ENCODE peak calls at places on chromosome 12, in five cellular contexts. One of them, this sample, is unnamed.

GRCh38 chr12:95368931-95369330 is 105.0 kb upstream of the METAP2 start:
- DNase-seq in IMR-90: no peak
- DNase-seq in lower lobe of right lung: no peak
- DNase-seq in ovary: no peak
- DNase-seq in A549: no peak
- DNase-seq in this sample: no peak

GRCh38 chr12:14399871-14400270 is 34.4 kb downstream of the ATF7IP start:
- DNase-seq in IMR-90: peak; percentile 63
- DNase-seq in lower lobe of right lung: no peak
- DNase-seq in ovary: no peak
- DNase-seq in A549: no peak
- DNase-seq in this sample: peak; percentile 64

GRCh38 chr12:85057370-85057963 is 21.3 kb downstream of the LRRIQ1 start:
- DNase-seq in IMR-90: peak; percentile 41
- DNase-seq in lower lobe of right lung: no peak
- DNase-seq in ovary: no peak
- DNase-seq in A549: peak; percentile 5
- DNase-seq in this sample: peak; percentile 11

GRCh38 chr12:53817021-53817389 is 65.2 kb upstream of the CISTR start:
- DNase-seq in IMR-90: no peak
- DNase-seq in lower lobe of right lung: no peak
- DNase-seq in ovary: no peak
- DNase-seq in A549: no peak
- DNase-seq in this sample: no peak

GRCh38 chr12:23099604-23100003 is 474.6 kb downstream of the ETNK1 start:
- DNase-seq in IMR-90: no peak
- DNase-seq in lower lobe of right lung: no peak
- DNase-seq in ovary: no peak
- DNase-seq in A549: no peak
- DNase-seq in this sample: no peak

GRCh38 chr12:49232940-49233841 is 31.7 kb upstream of the TUBA1C start:
- DNase-seq in IMR-90: peak; percentile 56
- DNase-seq in lower lobe of right lung: peak; percentile 51
- DNase-seq in ovary: peak; percentile 60
- DNase-seq in A549: no peak
- DNase-seq in this sample: no peak

GRCh38 chr12:66695130-66695529 is 16.3 kb upstream of the GRIP1 start:
- DNase-seq in IMR-90: no peak
- DNase-seq in lower lobe of right lung: no peak
- DNase-seq in ovary: no peak
- DNase-seq in A549: no peak
- DNase-seq in this sample: no peak

GRCh38 chr12:122886161-122886560 is 9.8 kb downstream of the VPS37B start:
- DNase-seq in IMR-90: no peak
- DNase-seq in lower lobe of right lung: no peak
- DNase-seq in ovary: no peak
- DNase-seq in A549: no peak
- DNase-seq in this sample: no peak

GRCh38 chr12:99609455-99610181 is 37.9 kb upstream of the GARIN6 start:
- DNase-seq in IMR-90: no peak
- DNase-seq in lower lobe of right lung: no peak
- DNase-seq in ovary: no peak
- DNase-seq in A549: no peak
- DNase-seq in this sample: no peak

GRCh38 chr12:67222302-67222701 is 46.9 kb upstream of the CAND1 start:
- DNase-seq in IMR-90: peak; percentile 10
- DNase-seq in lower lobe of right lung: no peak
- DNase-seq in ovary: no peak
- DNase-seq in A549: no peak
- DNase-seq in this sample: peak; percentile 23

GRCh38 chr12:47833591-47834012 is 13.9 kb upstream of the HDAC7 start:
- DNase-seq in IMR-90: no peak
- DNase-seq in lower lobe of right lung: no peak
- DNase-seq in ovary: no peak
- DNase-seq in A549: no peak
- DNase-seq in this sample: no peak

GRCh38 chr12:88145567-88146347 is 3.6 kb downstream of the TMTC3 start:
- DNase-seq in IMR-90: no peak
- DNase-seq in lower lobe of right lung: no peak
- DNase-seq in ovary: no peak
- DNase-seq in A549: no peak
- DNase-seq in this sample: no peak

GRCh38 chr12:3990356-3990975 is 117.3 kb upstream of the PARP11 start:
- DNase-seq in IMR-90: no peak
- DNase-seq in lower lobe of right lung: no peak
- DNase-seq in ovary: no peak
- DNase-seq in A549: no peak
- DNase-seq in this sample: no peak

GRCh38 chr12:118571730-118572129 is 195.4 kb downstream of the SUDS3 start:
- DNase-seq in IMR-90: no peak
- DNase-seq in lower lobe of right lung: no peak
- DNase-seq in ovary: no peak
- DNase-seq in A549: no peak
- DNase-seq in this sample: no peak

GRCh38 chr12:47885566-47885965 is 19.2 kb downstream of the VDR start:
- DNase-seq in IMR-90: no peak
- DNase-seq in lower lobe of right lung: no peak
- DNase-seq in ovary: no peak
- DNase-seq in A549: no peak
- DNase-seq in this sample: no peak

GRCh38 chr12:43896496-43896895 is 60.6 kb downstream of the TMEM117 start:
- DNase-seq in IMR-90: no peak
- DNase-seq in lower lobe of right lung: no peak
- DNase-seq in ovary: no peak
- DNase-seq in A549: no peak
- DNase-seq in this sample: no peak

GRCh38 chr12:6222009-6222702 is 22.0 kb downstream of the CD9 start:
- DNase-seq in IMR-90: no peak
- DNase-seq in lower lobe of right lung: no peak
- DNase-seq in ovary: no peak
- DNase-seq in A549: no peak
- DNase-seq in this sample: no peak

GRCh38 chr12:125824276-125824675 is 759.0 kb downstream of the AACS start:
- DNase-seq in IMR-90: no peak
- DNase-seq in lower lobe of right lung: no peak
- DNase-seq in ovary: no peak
- DNase-seq in A549: no peak
- DNase-seq in this sample: no peak

GRCh38 chr12:94769040-94769420 is 118.7 kb upstream of the TMCC3 start:
- DNase-seq in IMR-90: no peak
- DNase-seq in lower lobe of right lung: no peak
- DNase-seq in ovary: no peak
- DNase-seq in A549: no peak
- DNase-seq in this sample: no peak

GRCh38 chr12:92132282-92132681 is 13.4 kb downstream of the BTG1 start:
- DNase-seq in IMR-90: no peak
- DNase-seq in lower lobe of right lung: no peak
- DNase-seq in ovary: no peak
- DNase-seq in A549: no peak
- DNase-seq in this sample: no peak

GRCh38 chr12:115000038-115000437 is 316.1 kb upstream of the TBX3 start:
- DNase-seq in IMR-90: peak; percentile 54
- DNase-seq in lower lobe of right lung: no peak
- DNase-seq in ovary: no peak
- DNase-seq in A549: peak; percentile 24
- DNase-seq in this sample: peak; percentile 28

GRCh38 chr12:108475396-108475795 is 39.7 kb upstream of the FICD start:
- DNase-seq in IMR-90: no peak
- DNase-seq in lower lobe of right lung: no peak
- DNase-seq in ovary: no peak
- DNase-seq in A549: no peak
- DNase-seq in this sample: no peak

GRCh38 chr12:53737951-53738833 is 10.9 kb upstream of the CALCOCO1 start:
- DNase-seq in IMR-90: no peak
- DNase-seq in lower lobe of right lung: no peak
- DNase-seq in ovary: no peak
- DNase-seq in A549: no peak
- DNase-seq in this sample: no peak

GRCh38 chr12:54684636-54685630 is 36.8 kb upstream of the DCD start:
- DNase-seq in IMR-90: no peak
- DNase-seq in lower lobe of right lung: no peak
- DNase-seq in ovary: no peak
- DNase-seq in A549: no peak
- DNase-seq in this sample: no peak

GRCh38 chr12:33988888-33989287 is 33.4 kb upstream of the ALG10 start:
- DNase-seq in IMR-90: no peak
- DNase-seq in lower lobe of right lung: no peak
- DNase-seq in ovary: no peak
- DNase-seq in A549: no peak
- DNase-seq in this sample: peak; percentile 20

GRCh38 chr12:106093246-106093645 is 45.5 kb downstream of the NUAK1 start:
- DNase-seq in IMR-90: no peak
- DNase-seq in lower lobe of right lung: no peak
- DNase-seq in ovary: no peak
- DNase-seq in A549: no peak
- DNase-seq in this sample: no peak

GRCh38 chr12:106088246-106089200 is 50.2 kb downstream of the NUAK1 start:
- DNase-seq in IMR-90: no peak
- DNase-seq in lower lobe of right lung: no peak
- DNase-seq in ovary: peak; percentile 61
- DNase-seq in A549: no peak
- DNase-seq in this sample: no peak

GRCh38 chr12:106091421-106091820 is 47.3 kb downstream of the NUAK1 start:
- DNase-seq in IMR-90: no peak
- DNase-seq in lower lobe of right lung: no peak
- DNase-seq in ovary: no peak
- DNase-seq in A549: peak; percentile 50
- DNase-seq in this sample: no peak

GRCh38 chr12:106089935-106090334 is 48.8 kb downstream of the NUAK1 start:
- DNase-seq in IMR-90: no peak
- DNase-seq in lower lobe of right lung: no peak
- DNase-seq in ovary: no peak
- DNase-seq in A549: no peak
- DNase-seq in this sample: no peak

DNA sequence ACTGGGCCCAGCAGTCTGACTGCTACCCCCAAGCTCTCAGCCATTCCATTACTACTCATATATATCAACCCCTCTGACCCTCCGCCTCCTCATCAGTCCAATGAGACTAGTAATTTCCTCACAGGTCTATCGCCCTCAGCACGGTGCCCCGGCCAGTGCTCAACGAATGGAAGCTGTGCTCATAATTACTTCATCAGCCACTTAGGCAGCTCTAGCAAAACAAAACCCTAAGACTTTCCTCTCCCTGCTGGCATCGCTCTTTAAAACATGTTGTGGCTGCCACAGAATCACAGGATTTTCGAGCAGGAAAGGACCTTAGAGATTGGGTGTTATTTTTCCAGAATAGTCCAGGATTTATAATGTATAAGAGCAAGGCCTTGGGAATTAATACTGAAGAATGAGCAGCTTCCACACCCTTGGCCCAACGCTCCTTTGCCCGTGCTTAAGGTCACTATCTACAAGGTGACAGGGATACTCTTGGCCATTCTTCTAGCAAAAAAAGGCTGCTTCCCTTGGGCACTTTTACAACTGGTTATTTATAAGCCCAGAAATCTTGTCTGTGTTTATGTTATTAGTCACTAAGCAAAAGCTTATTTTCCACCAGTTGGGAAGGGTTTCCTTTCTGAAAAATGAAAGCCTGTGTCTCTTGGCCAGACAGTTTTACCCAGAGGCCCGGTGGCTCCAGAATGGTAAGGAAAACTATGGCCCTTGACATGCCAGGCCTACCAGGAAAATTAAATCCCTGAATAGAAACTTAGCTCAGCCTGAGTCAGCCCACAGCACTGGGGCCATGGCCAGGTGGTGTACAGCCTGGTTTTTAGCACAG is 48.0 kb downstream of the NUAK1 start:
- DNase-seq in IMR-90: peak; percentile 86
- DNase-seq in lower lobe of right lung: no peak
- DNase-seq in ovary: peak; percentile 58
- DNase-seq in A549: no peak
- DNase-seq in this sample: no peak
- H3K27ac ChIP-seq in IMR-90: peak overlapping the region; percentile 56
- H3K27ac ChIP-seq in lower lobe of right lung: peak overlapping the region; percentile 42
- H3K27ac ChIP-seq in ovary: peak overlapping the region; percentile 74
- H3K27ac ChIP-seq in A549: peak overlapping the region; percentile 88
- H3K27ac ChIP-seq in this sample: peak overlapping the region; percentile 65

GRCh38 chr12:104749555-104749954 is 208.5 kb downstream of the SLC41A2 start:
- DNase-seq in IMR-90: no peak
- DNase-seq in lower lobe of right lung: no peak
- DNase-seq in ovary: no peak
- DNase-seq in A549: no peak
- DNase-seq in this sample: no peak
- H3K27ac ChIP-seq in IMR-90: no peak overlapping the region
- H3K27ac ChIP-seq in lower lobe of right lung: no peak overlapping the region
- H3K27ac ChIP-seq in ovary: no peak overlapping the region
- H3K27ac ChIP-seq in A549: no peak overlapping the region
- H3K27ac ChIP-seq in this sample: no peak overlapping the region

GRCh38 chr12:51855586-51856428 is 7.3 kb upstream of the FIGNL2 start:
- DNase-seq in IMR-90: peak; percentile 21
- DNase-seq in lower lobe of right lung: no peak
- DNase-seq in ovary: no peak
- DNase-seq in A549: peak; percentile 28
- DNase-seq in this sample: no peak
- H3K27ac ChIP-seq in IMR-90: peak overlapping the region; percentile 38
- H3K27ac ChIP-seq in lower lobe of right lung: peak overlapping the region; percentile 11
- H3K27ac ChIP-seq in ovary: no peak overlapping the region
- H3K27ac ChIP-seq in A549: no peak overlapping the region
- H3K27ac ChIP-seq in this sample: no peak overlapping the region

GRCh38 chr12:124756151-124756550 is 107.5 kb downstream of the SCARB1 start:
- DNase-seq in IMR-90: no peak
- DNase-seq in lower lobe of right lung: no peak
- DNase-seq in ovary: no peak
- DNase-seq in A549: no peak
- DNase-seq in this sample: no peak
- H3K27ac ChIP-seq in IMR-90: no peak overlapping the region
- H3K27ac ChIP-seq in lower lobe of right lung: peak overlapping the region; percentile 86
- H3K27ac ChIP-seq in ovary: no peak overlapping the region
- H3K27ac ChIP-seq in A549: no peak overlapping the region
- H3K27ac ChIP-seq in this sample: peak overlapping the region; percentile 82

GRCh38 chr12:112116232-112117060 is 7.9 kb upstream of the NAA25 start:
- DNase-seq in IMR-90: peak; percentile 61
- DNase-seq in lower lobe of right lung: peak; percentile 62
- DNase-seq in ovary: peak; percentile 55
- DNase-seq in A549: peak; percentile 28
- DNase-seq in this sample: no peak
- H3K27ac ChIP-seq in IMR-90: peak overlapping the region; percentile 84
- H3K27ac ChIP-seq in lower lobe of right lung: peak overlapping the region; percentile 62
- H3K27ac ChIP-seq in ovary: no peak overlapping the region
- H3K27ac ChIP-seq in A549: peak overlapping the region; percentile 78
- H3K27ac ChIP-seq in this sample: peak overlapping the region; percentile 48

GRCh38 chr12:56161677-56162351 is 3.7 kb downstream of the MYL6 start:
- DNase-seq in IMR-90: no peak
- DNase-seq in lower lobe of right lung: no peak
- DNase-seq in ovary: no peak
- DNase-seq in A549: no peak
- DNase-seq in this sample: no peak
- H3K27ac ChIP-seq in IMR-90: no peak overlapping the region
- H3K27ac ChIP-seq in lower lobe of right lung: peak overlapping the region; percentile 96
- H3K27ac ChIP-seq in ovary: peak overlapping the region; percentile 24
- H3K27ac ChIP-seq in A549: no peak overlapping the region
- H3K27ac ChIP-seq in this sample: peak overlapping the region; percentile 97

GRCh38 chr12:21942377-21942703 is 1.1 kb upstream of the ABCC9 start:
- DNase-seq in IMR-90: no peak
- DNase-seq in lower lobe of right lung: peak; percentile 30
- DNase-seq in ovary: no peak
- DNase-seq in A549: no peak
- DNase-seq in this sample: no peak
- H3K27ac ChIP-seq in IMR-90: no peak overlapping the region
- H3K27ac ChIP-seq in lower lobe of right lung: peak overlapping the region; percentile 78
- H3K27ac ChIP-seq in ovary: no peak overlapping the region
- H3K27ac ChIP-seq in A549: no peak overlapping the region
- H3K27ac ChIP-seq in this sample: no peak overlapping the region

GRCh38 chr12:9032202-9032964 is 43.0 kb downstream of the KLRG1 start:
- DNase-seq in IMR-90: no peak
- DNase-seq in lower lobe of right lung: no peak
- DNase-seq in ovary: no peak
- DNase-seq in A549: no peak
- DNase-seq in this sample: no peak
- H3K27ac ChIP-seq in IMR-90: no peak overlapping the region
- H3K27ac ChIP-seq in lower lobe of right lung: no peak overlapping the region
- H3K27ac ChIP-seq in ovary: no peak overlapping the region
- H3K27ac ChIP-seq in A549: no peak overlapping the region
- H3K27ac ChIP-seq in this sample: no peak overlapping the region